ENCODE peak calls at places on chromosomes 1 and 21, in ten cellular contexts. K, U, M, D, F, S, Q, N, G and I are unnamed samples.

GRCh38 chr1:27551953-27552312 is 52.0 kb downstream of the AHDC1 start:
- DNase-seq in K (peak), S (no peak), G (no peak), N (no peak), Q (no peak), F (no peak), U (no peak), M (no peak), D (no peak), I (no peak)

GRCh38 chr21:33402011-33402979 is 918 bp upstream of the IFNGR2 start:
- DNase-seq in S (peak), D (peak), K (peak), Q (peak), M (no peak), F (peak), N (peak), U (peak), G (peak), I (peak)

GRCh38 chr21:41678944-41679343 is 87.9 kb downstream of the RIPK4 start:
- DNase-seq in M (peak), D (peak), Q (peak), F (peak), K (peak), N (peak), G (peak), U (peak), S (peak), I (peak)

GRCh38 chr1:12620142-12620865 is 2.3 kb upstream of the DHRS3 start:
- DNase-seq in S (no peak), D (no peak), Q (no peak), N (no peak), F (no peak), G (no peak), M (no peak), U (no peak), K (no peak), I (no peak)

GRCh38 chr21:46585191-46585953 is 19.5 kb downstream of the S100B start:
- DNase-seq in S (no peak), N (no peak), F (no peak), G (no peak), K (no peak), D (no peak), M (no peak), Q (no peak), U (peak), I (no peak)

GRCh38 chr1:228205526-228206436 is 2.1 kb upstream of the OBSCN start:
- DNase-seq in Q (no peak), K (no peak), D (no peak), N (no peak), G (no peak), M (no peak), U (no peak), S (no peak), F (no peak), I (no peak)

GRCh38 chr1:240117930-240118329 is 26.2 kb downstream of the FMN2 start:
- DNase-seq in Q (no peak), S (no peak), D (no peak), N (no peak), U (no peak), M (no peak), G (no peak), F (no peak), K (no peak), I (no peak)

GRCh38 chr21:38645282-38645681 is 147.0 kb upstream of the ERG start:
- DNase-seq in M (no peak), S (no peak), D (peak), N (no peak), Q (peak), F (no peak), G (no peak), U (peak), K (no peak), I (peak)

GRCh38 chr21:43306911-43307676 is 119.8 kb downstream of the SIK1 start:
- DNase-seq in M (peak), F (peak), U (peak), Q (peak), K (peak), G (peak), N (no peak), S (no peak), D (peak), I (peak)

GRCh38 chr1:165703648-165704047 is 5.3 kb upstream of the ALDH9A1 start:
- DNase-seq in F (no peak), G (no peak), M (no peak), D (no peak), U (no peak), N (no peak), K (no peak), S (no peak), Q (no peak), I (no peak)

GRCh38 chr1:100860397-100860991 is 34.1 kb downstream of the EXTL2 start:
- DNase-seq in G (no peak), U (peak), K (no peak), S (no peak), M (no peak), Q (peak), F (no peak), N (no peak), D (peak), I (peak)

GRCh38 chr1:72397786-72398185 is 115.4 kb upstream of the NEGR1 start:
- DNase-seq in S (no peak), U (peak), N (no peak), D (peak), G (no peak), F (no peak), Q (peak), K (no peak), M (no peak), I (peak)

GRCh38 chr1:235246022-235246948 is 81.7 kb downstream of the ARID4B start:
- DNase-seq in S (no peak), N (no peak), Q (no peak), F (no peak), D (no peak), K (no peak), G (no peak), M (no peak), U (peak), I (no peak)

GRCh38 chr21:36589352-36589971 is 109.5 kb upstream of the SIM2 start:
- DNase-seq in Q (no peak), N (peak), D (peak), U (no peak), K (no peak), S (peak), F (peak), M (no peak), G (peak), I (peak)

GRCh38 chr1:55310517-55310927 is 95.4 kb upstream of the USP24 start:
- DNase-seq in K (no peak), N (no peak), Q (peak), G (no peak), D (peak), M (peak), U (peak), F (no peak), S (no peak), I (peak)

GRCh38 chr1:87131809-87132663 is 196.6 kb upstream of the LMO4 start:
- DNase-seq in F (peak), U (peak), N (peak), D (peak), Q (peak), S (peak), M (peak), G (peak), K (peak), I (peak)

GRCh38 chr1:219313961-219314360 is 140.3 kb downstream of the LYPLAL1 start:
- DNase-seq in F (no peak), D (no peak), Q (no peak), U (no peak), M (no peak), G (no peak), K (no peak), S (no peak), N (no peak), I (no peak)

GRCh38 chr21:33428669-33429068 is 25.5 kb downstream of the IFNGR2 start:
- DNase-seq in M (peak), F (no peak), K (no peak), G (no peak), Q (no peak), N (no peak), S (peak), U (peak), D (peak), I (peak)

GRCh38 chr1:152954436-152954835 is 7.4 kb downstream of the SPRR5 start:
- DNase-seq in Q (no peak), G (no peak), D (no peak), M (no peak), N (no peak), U (peak), S (no peak), K (no peak), F (no peak), I (no peak)

GRCh38 chr1:2799811-2800663 is 1.5 kb downstream of the TTC34 start:
- DNase-seq in D (no peak), Q (no peak), U (no peak), S (no peak), N (no peak), G (no peak), M (peak), K (no peak), F (no peak), I (no peak)

GRCh38 chr1:93977546-93977945 is 68.3 kb upstream of the GCLM start:
- DNase-seq in D (peak), F (no peak), N (no peak), U (peak), M (no peak), Q (peak), K (no peak), S (no peak), G (no peak), I (peak)

GRCh38 chr1:17120962-17121837 is 1.9 kb upstream of the PADI2 start:
- DNase-seq in G (no peak), N (no peak), M (no peak), U (no peak), K (no peak), Q (peak), F (no peak), D (peak), S (no peak), I (peak)

GRCh38 chr1:67534627-67535065 is 104.4 kb upstream of the SERBP1 start:
- DNase-seq in D (peak), Q (peak), S (peak), K (no peak), F (no peak), U (no peak), N (no peak), M (no peak), G (no peak), I (peak)

GRCh38 chr1:1421147-1421906 is at the start of gene ANKRD65:
- DNase-seq in D (no peak), F (no peak), N (no peak), S (peak), K (no peak), Q (no peak), G (peak), U (peak), M (peak), I (no peak)

GRCh38 chr1:171257207-171258052 is 9.1 kb downstream of the FMO1 start:
- DNase-seq in N (no peak), Q (no peak), D (peak), F (no peak), U (peak), G (peak), S (no peak), M (peak), K (no peak), I (peak)

GRCh38 chr1:36150296-36151132 is 1.2 kb upstream of the TRAPPC3 start:
- DNase-seq in G (peak), S (peak), N (peak), Q (peak), D (peak), K (peak), F (peak), M (peak), U (peak), I (peak)

GRCh38 chr1:27122652-27123051 is 32.3 kb downstream of the SLC9A1 start:
- DNase-seq in M (no peak), F (peak), U (no peak), D (peak), K (peak), S (peak), N (peak), Q (peak), G (no peak), I (peak)

GRCh38 chr1:219837274-219837993 is 90.9 kb downstream of the SLC30A10 start:
- DNase-seq in G (no peak), S (no peak), U (peak), Q (peak), M (no peak), D (peak), N (no peak), F (no peak), K (no peak), I (peak)

GRCh38 chr21:42081931-42082381 is 10.8 kb downstream of the UMODL1 start:
- DNase-seq in M (no peak), F (no peak), D (no peak), K (no peak), S (no peak), N (no peak), G (no peak), U (no peak), Q (peak), I (no peak)

GRCh38 chr1:204453141-204453772 is 41.3 kb downstream of the PIK3C2B start:
- DNase-seq in S (no peak), N (no peak), D (no peak), U (no peak), G (no peak), M (no peak), K (no peak), F (no peak), Q (no peak), I (no peak)

GRCh38 chr1:58596631-58597052 is 19.6 kb upstream of the TACSTD2 start:
- DNase-seq in N (no peak), D (no peak), G (no peak), Q (no peak), M (no peak), K (no peak), F (no peak), S (no peak), U (peak), I (no peak)

GRCh38 chr21:36641346-36641745 is 57.6 kb upstream of the SIM2 start:
- DNase-seq in Q (no peak), D (no peak), G (no peak), N (no peak), S (no peak), K (no peak), M (no peak), U (no peak), F (no peak), I (no peak)

GRCh38 chr1:240111558-240111957 is 19.9 kb downstream of the FMN2 start:
- DNase-seq in U (no peak), G (no peak), S (no peak), D (no peak), M (no peak), Q (no peak), K (no peak), F (no peak), N (no peak), I (no peak)

GRCh38 chr1:3036646-3037280 is 15.5 kb downstream of the ACTRT2 start:
- DNase-seq in U (no peak), G (no peak), M (peak), S (no peak), F (no peak), N (no peak), Q (no peak), D (no peak), K (no peak), I (no peak)

GRCh38 chr1:78491311-78492071 is 717 bp downstream of the PTGFR start:
- DNase-seq in N (no peak), G (peak), F (no peak), U (peak), K (peak), D (peak), S (no peak), Q (peak), M (no peak), I (peak)
- H3K4me3 ChIP-seq in N (peak), G (peak), F (peak), U (peak), K (peak), D (peak), S (peak), Q (peak), M (peak), I (peak)

DNA sequence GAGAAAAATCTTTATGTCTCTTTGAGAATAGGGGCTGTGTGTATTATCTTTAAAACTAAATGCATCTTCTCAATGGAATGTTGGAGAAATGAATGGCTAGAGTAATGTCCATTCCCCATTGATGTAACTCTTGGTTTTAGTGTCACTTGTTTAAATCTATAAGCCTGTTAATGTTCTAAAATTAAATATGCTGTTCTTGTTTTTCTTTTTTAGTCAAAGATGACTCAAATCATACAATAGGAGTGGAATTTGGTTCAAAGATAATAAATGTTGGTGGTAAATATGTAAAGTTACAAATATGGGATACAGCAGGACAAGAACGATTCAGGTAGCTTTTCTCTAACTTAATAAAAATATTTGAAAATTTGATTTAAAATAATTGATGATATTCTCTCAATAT is 17.6 kb downstream of the RAB4A start:
- DNase-seq in M (no peak), Q (no peak), G (no peak), K (no peak), S (no peak), F (no peak), N (no peak), D (no peak), U (no peak), I (no peak)
- TF ChIP-seq CTCF in M (no peak), Q (no peak), G (no peak), K (no peak), S (no peak), F (no peak), N (no peak), D (no peak), U (no peak), I (no peak)

GRCh38 chr1:38941527-38942019 is at the start of gene RHBDL2:
- DNase-seq in K (peak), S (peak), N (peak), M (peak), U (peak), G (peak), D (peak), Q (peak), F (peak), I (peak)

GRCh38 chr1:38941093-38941492 is 537 bp downstream of the RHBDL2 start:
- DNase-seq in N (no peak), Q (no peak), U (no peak), M (no peak), S (no peak), G (no peak), F (no peak), D (no peak), K (no peak), I (no peak)

GRCh38 chr1:38942664-38943428 is 1.2 kb upstream of the RHBDL2 start:
- DNase-seq in M (no peak), K (no peak), U (no peak), D (no peak), N (no peak), S (no peak), Q (no peak), G (no peak), F (no peak), I (no peak)

GRCh38 chr1:38938722-38939260 is 2.8 kb downstream of the RHBDL2 start:
- DNase-seq in U (no peak), D (no peak), F (no peak), K (no peak), G (no peak), Q (no peak), M (no peak), N (no peak), S (no peak), I (no peak)

GRCh38 chr1:38940339-38941047 is 1.1 kb downstream of the RHBDL2 start:
- DNase-seq in G (peak), M (no peak), S (no peak), N (no peak), K (no peak), D (no peak), F (no peak), U (no peak), Q (no peak), I (no peak)
- H3K4me3 ChIP-seq in G (no peak), M (no peak), S (no peak), N (no peak), K (peak), D (no peak), F (no peak), U (peak), Q (no peak), I (no peak)

GRCh38 chr1:29343908-29344307 is 107.6 kb downstream of the PTPRU start:
- DNase-seq in N (no peak), K (no peak), D (no peak), F (no peak), G (no peak), U (no peak), Q (no peak), S (no peak), M (no peak), I (no peak)
- TF ChIP-seq CTCF in N (no peak), K (no peak), D (no peak), F (no peak), G (no peak), U (no peak), Q (no peak), S (no peak), M (no peak), I (no peak)

DNA sequence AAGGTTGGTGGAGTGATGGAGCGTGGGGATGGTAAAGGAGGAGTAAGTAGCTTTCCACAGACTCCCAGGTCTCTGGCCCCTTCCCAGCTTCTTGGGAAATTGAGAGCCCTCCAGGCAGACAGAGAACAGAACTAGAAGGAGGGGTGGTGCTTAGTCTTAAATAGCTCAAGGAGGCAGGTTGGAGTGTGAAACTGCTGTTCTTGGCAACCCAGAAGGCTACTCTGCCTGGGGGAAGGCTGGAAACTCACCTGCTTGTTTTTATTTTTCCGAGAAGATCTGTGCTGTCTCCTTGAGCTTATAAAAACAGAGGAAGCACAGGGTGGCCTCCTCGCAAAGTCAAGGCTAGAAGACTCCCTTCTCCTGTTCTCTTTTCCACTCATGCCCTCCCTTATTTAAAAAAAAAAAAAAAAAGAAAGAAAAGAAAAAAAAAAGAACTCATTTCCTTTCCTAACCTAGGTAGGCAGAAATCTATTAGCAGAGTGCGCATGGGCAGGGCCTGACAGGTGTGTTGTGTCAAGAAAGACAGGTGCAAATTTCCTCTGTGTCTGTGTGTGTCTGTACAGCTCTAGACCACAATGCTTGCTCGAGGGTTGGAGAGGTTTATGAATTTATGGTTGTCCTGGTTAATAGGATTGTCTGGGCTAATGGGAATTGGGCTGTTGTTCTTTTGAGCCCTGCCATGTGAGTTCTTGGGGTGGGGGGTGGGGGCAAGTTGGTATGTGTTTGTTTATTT is 2.1 kb downstream of the PROX1 start:
- DNase-seq in N (no peak), D (no peak), Q (no peak), F (no peak), M (no peak), U (no peak), G (peak), K (no peak), S (no peak), I (no peak)
- H3K4me3 ChIP-seq in N (peak), D (no peak), Q (peak), F (peak), M (no peak), U (no peak), G (peak), K (peak), S (peak), I (no peak)

GRCh38 chr1:201230676-201231075 is 40.1 kb downstream of the IGFN1 start:
- DNase-seq in F (no peak), M (no peak), S (no peak), G (no peak), K (no peak), U (no peak), D (no peak), Q (no peak), N (no peak), I (no peak)

GRCh38 chr1:201226859-201227488 is 36.4 kb downstream of the IGFN1 start:
- DNase-seq in G (no peak), S (no peak), K (no peak), Q (no peak), N (no peak), F (no peak), M (no peak), U (no peak), D (no peak), I (no peak)

GRCh38 chr1:201228011-201228983 is 37.7 kb downstream of the IGFN1 start:
- DNase-seq in S (peak), D (no peak), G (no peak), K (no peak), M (no peak), N (no peak), Q (no peak), U (no peak), F (no peak), I (no peak)

GRCh38 chr1:201229095-201229494 is 38.5 kb downstream of the IGFN1 start:
- DNase-seq in M (no peak), N (no peak), S (no peak), K (no peak), D (no peak), G (no peak), F (no peak), Q (no peak), U (no peak), I (no peak)

GRCh38 chr1:201229771-201230635 is 39.4 kb downstream of the IGFN1 start:
- DNase-seq in Q (peak), U (peak), G (no peak), N (no peak), F (no peak), M (no peak), K (no peak), D (peak), S (no peak), I (peak)
- TF ChIP-seq CTCF in Q (peak), U (no peak), G (no peak), N (no peak), F (no peak), M (no peak), K (no peak), D (peak), S (no peak), I (no peak)

GRCh38 chr1:216758182-216758581 is 35.0 kb upstream of the ESRRG start:
- DNase-seq in Q (no peak), S (no peak), N (no peak), D (no peak), M (no peak), G (no peak), K (no peak), U (no peak), F (no peak), I (no peak)
- H3K4me3 ChIP-seq in Q (no peak), S (no peak), N (no peak), D (no peak), M (no peak), G (no peak), K (peak), U (no peak), F (no peak), I (no peak)